ENCODE peak calls at places on chromosome 21, in eight cellular contexts. S is AG20443, U is pulmonary artery endothelial cell, I is HEK293T, Q is lung, O is kidney glomerular epithelial cell, M is ELR, A is naive B cell. B is an unnamed sample.

GRCh38 chr21:33299181-33299752 is 25.5 kb upstream of the IFNAR1 start:
- DNase-seq in S (no peak), U (no peak), I (no peak), Q (no peak), O (no peak), M (no peak), A (peak), B (peak)

GRCh38 chr21:42641311-42642218 is 11.9 kb upstream of the PDE9A start:
- DNase-seq in S (no peak), U (no peak), I (no peak), Q (no peak), O (no peak), M (no peak), A (no peak), B (no peak)

GRCh38 chr21:45945066-45945867 is 36.3 kb upstream of the COL6A1 start:
- DNase-seq in S (no peak), U (no peak), I (no peak), Q (no peak), O (no peak), M (no peak), A (no peak), B (no peak)

GRCh38 chr21:43600642-43601397 is 58.5 kb downstream of the HSF2BP start:
- DNase-seq in S (peak), U (no peak), I (no peak), Q (no peak), O (peak), M (peak), A (no peak), B (peak)

GRCh38 chr21:44354001-44354405 is 582 bp downstream of the TRPM2 start:
- DNase-seq in S (no peak), U (no peak), I (no peak), Q (no peak), O (no peak), M (no peak), A (no peak), B (peak)

GRCh38 chr21:37472581-37472980 is 106.0 kb downstream of the DYRK1A start:
- DNase-seq in S (no peak), U (no peak), I (no peak), Q (no peak), O (no peak), M (no peak), A (no peak), B (no peak)

GRCh38 chr21:38140192-38140905 is 116.4 kb upstream of the KCNJ15 start:
- DNase-seq in S (peak), U (no peak), I (no peak), Q (peak), O (peak), M (peak), A (no peak), B (peak)

GRCh38 chr21:45943630-45944540 is 37.7 kb upstream of the COL6A1 start:
- DNase-seq in S (no peak), U (no peak), I (no peak), Q (no peak), O (no peak), M (no peak), A (no peak), B (no peak)

GRCh38 chr21:25788677-25789076 is 53.9 kb downstream of the GABPA start:
- DNase-seq in S (no peak), U (no peak), I (no peak), Q (no peak), O (no peak), M (no peak), A (no peak), B (no peak)

GRCh38 chr21:31872452-31873274 is at the start of gene HUNK:
- DNase-seq in S (peak), U (no peak), I (peak), Q (peak), O (peak), M (no peak), A (peak), B (no peak)

GRCh38 chr21:25960423-25960822 is 210.1 kb downstream of the APP start:
- DNase-seq in S (no peak), U (no peak), I (no peak), Q (no peak), O (no peak), M (no peak), A (no peak), B (no peak)

GRCh38 chr21:42829954-42830353 is 49.4 kb downstream of the WDR4 start:
- DNase-seq in S (no peak), U (no peak), I (peak), Q (no peak), O (no peak), M (no peak), A (no peak), B (no peak)

GRCh38 chr21:42220138-42220701 is 1.3 kb downstream of the ABCG1 start:
- DNase-seq in S (peak), U (peak), I (peak), Q (no peak), O (peak), M (peak), A (peak), B (peak)

GRCh38 chr21:26405735-26406361 is 167.2 kb downstream of the CYYR1 start:
- DNase-seq in S (peak), U (no peak), I (peak), Q (no peak), O (peak), M (peak), A (no peak), B (peak)

GRCh38 chr21:17866590-17866989 is 47.4 kb upstream of the C21orf91 start:
- DNase-seq in S (no peak), U (no peak), I (no peak), Q (no peak), O (no peak), M (no peak), A (no peak), B (no peak)

GRCh38 chr21:33313183-33313582 is 11.6 kb upstream of the IFNAR1 start:
- DNase-seq in S (no peak), U (no peak), I (no peak), Q (no peak), O (no peak), M (no peak), A (no peak), B (no peak)

GRCh38 chr21:34890724-34891609 is 158.1 kb downstream of the RUNX1 start:
- DNase-seq in S (no peak), U (no peak), I (no peak), Q (no peak), O (peak), M (peak), A (no peak), B (no peak)

GRCh38 chr21:14686466-14687276 is 140.6 kb upstream of the SAMSN1 start:
- DNase-seq in S (no peak), U (no peak), I (no peak), Q (no peak), O (no peak), M (no peak), A (no peak), B (no peak)

GRCh38 chr21:26961704-26962103 is 5.2 kb downstream of the ADAMTS5 start:
- DNase-seq in S (no peak), U (no peak), I (peak), Q (no peak), O (peak), M (peak), A (no peak), B (peak)

GRCh38 chr21:45386728-45387371 is 18.1 kb upstream of the COL18A1 start:
- DNase-seq in S (peak), U (no peak), I (no peak), Q (no peak), O (peak), M (peak), A (no peak), B (peak)

GRCh38 chr21:45074818-45075605 is 632 bp downstream of the ADARB1 start:
- DNase-seq in S (no peak), U (no peak), I (peak), Q (no peak), O (no peak), M (peak), A (no peak), B (peak)

GRCh38 chr21:33070921-33071877 is 1.3 kb downstream of the OLIG1 start:
- DNase-seq in S (no peak), U (no peak), I (no peak), Q (no peak), O (no peak), M (peak), A (no peak), B (no peak)

GRCh38 chr21:39168800-39169199 is 14.5 kb downstream of the PSMG1 start:
- DNase-seq in S (no peak), U (no peak), I (no peak), Q (no peak), O (no peak), M (no peak), A (no peak), B (no peak)

GRCh38 chr21:29243188-29243587 is 55.5 kb upstream of the BACH1 start:
- DNase-seq in S (no peak), U (no peak), I (no peak), Q (no peak), O (no peak), M (no peak), A (no peak), B (no peak)

GRCh38 chr21:44550807-44551206 is 498 bp downstream of the KRTAP10-2 start:
- DNase-seq in S (no peak), U (no peak), I (no peak), Q (no peak), O (no peak), M (no peak), A (no peak), B (peak)

GRCh38 chr21:46071082-46071481 is 26.8 kb upstream of the COL6A2 start:
- DNase-seq in S (no peak), U (no peak), I (no peak), Q (no peak), O (no peak), M (no peak), A (no peak), B (no peak)

GRCh38 chr21:34613679-34614442 is 1.1 kb downstream of the RCAN1 start:
- DNase-seq in S (peak), U (no peak), I (no peak), Q (no peak), O (peak), M (peak), A (peak), B (peak)

GRCh38 chr21:40333731-40334130 is 466.5 kb downstream of the PCP4 start:
- DNase-seq in S (no peak), U (no peak), I (no peak), Q (no peak), O (no peak), M (no peak), A (no peak), B (no peak)

GRCh38 chr21:43933680-43934079 is 68.7 kb downstream of the AGPAT3 start:
- DNase-seq in S (no peak), U (no peak), I (no peak), Q (no peak), O (no peak), M (no peak), A (no peak), B (no peak)

GRCh38 chr21:42300956-42301355 is 14.3 kb downstream of the TFF3 start:
- DNase-seq in S (no peak), U (no peak), I (no peak), Q (no peak), O (no peak), M (no peak), A (no peak), B (no peak)

GRCh38 chr21:41207401-41208388 is 39.7 kb downstream of the BACE2 start:
- DNase-seq in S (peak), U (peak), I (no peak), Q (peak), O (peak), M (no peak), A (no peak), B (peak)

GRCh38 chr21:25639922-25640670 is 1.0 kb downstream of the JAM2 start:
- DNase-seq in S (peak), U (no peak), I (peak), Q (no peak), O (no peak), M (peak), A (no peak), B (no peak)

GRCh38 chr21:21714396-21714795 is 716.2 kb downstream of the NCAM2 start:
- DNase-seq in S (peak), U (no peak), I (no peak), Q (no peak), O (no peak), M (peak), A (no peak), B (peak)

GRCh38 chr21:45995686-45996179 is 14.2 kb downstream of the COL6A1 start:
- DNase-seq in S (no peak), U (no peak), I (no peak), Q (no peak), O (no peak), M (no peak), A (no peak), B (peak)

GRCh38 chr21:33308586-33309490 is 15.9 kb upstream of the IFNAR1 start:
- DNase-seq in S (no peak), U (no peak), I (no peak), Q (peak), O (no peak), M (no peak), A (peak), B (no peak)